ENCODE peak calls at places on chromosomes 7 and 10, in five cellular contexts. One of them, this sample, is unnamed.

GRCh38 chr10:70462349-70462984 is 16.1 kb upstream of the PALD1 start:
- DNase-seq in left cardiac atrium: peak
- DNase-seq in A549: no peak
- DNase-seq in activated naive CD4-positive, alpha-beta T cell: no peak
- DNase-seq in colonic mucosa: no peak
- DNase-seq in this sample: peak

GRCh38 chr7:134613623-134614347 is 32.9 kb upstream of the BPGM start:
- DNase-seq in left cardiac atrium: no peak
- DNase-seq in colonic mucosa: no peak
- DNase-seq in A549: peak
- DNase-seq in activated naive CD4-positive, alpha-beta T cell: no peak
- DNase-seq in this sample: no peak

GRCh38 chr10:6920072-6921019 is 340.3 kb upstream of the PRKCQ start:
- DNase-seq in left cardiac atrium: peak
- DNase-seq in activated naive CD4-positive, alpha-beta T cell: peak
- DNase-seq in A549: peak
- DNase-seq in colonic mucosa: peak
- DNase-seq in this sample: peak

GRCh38 chr10:87861566-87861952 is 1.8 kb downstream of the KLLN start:
- DNase-seq in colonic mucosa: peak
- DNase-seq in activated naive CD4-positive, alpha-beta T cell: no peak
- DNase-seq in A549: no peak
- DNase-seq in left cardiac atrium: peak
- DNase-seq in this sample: peak

GRCh38 chr10:94997763-94998174 is 59.3 kb downstream of the CYP2C9 start:
- DNase-seq in activated naive CD4-positive, alpha-beta T cell: no peak
- DNase-seq in colonic mucosa: no peak
- DNase-seq in left cardiac atrium: no peak
- DNase-seq in A549: no peak
- DNase-seq in this sample: no peak

GRCh38 chr7:16590424-16590823 is 55.1 kb downstream of the ANKMY2 start:
- DNase-seq in activated naive CD4-positive, alpha-beta T cell: no peak
- DNase-seq in A549: no peak
- DNase-seq in colonic mucosa: no peak
- DNase-seq in left cardiac atrium: no peak
- DNase-seq in this sample: no peak

GRCh38 chr7:76047305-76047810 is 442 bp downstream of the STYXL1 start:
- DNase-seq in left cardiac atrium: no peak
- DNase-seq in A549: no peak
- DNase-seq in colonic mucosa: no peak
- DNase-seq in activated naive CD4-positive, alpha-beta T cell: no peak
- DNase-seq in this sample: no peak

GRCh38 chr10:59708816-59709471 is 706 bp downstream of the SLC16A9 start:
- DNase-seq in A549: peak
- DNase-seq in colonic mucosa: peak
- DNase-seq in left cardiac atrium: peak
- DNase-seq in activated naive CD4-positive, alpha-beta T cell: no peak
- DNase-seq in this sample: peak